ENCODE peak calls at places on chromosomes 1 and 21, in eight cellular contexts. T, Z, V, W, Y, L, N and P are unnamed samples.

GRCh38 chr1:68322837-68323687 is 90.7 kb upstream of the WLS start:
- DNase-seq in T (no peak), Z (no peak), V (no peak), W (no peak), Y (peak; percentile 69), L (no peak), N (peak; percentile 89), P (no peak)

GRCh38 chr1:8540266-8540926 is 222.5 kb downstream of the SLC45A1 start:
- DNase-seq in T (no peak), Z (no peak), V (no peak), W (no peak), Y (peak; percentile 77), L (no peak), N (no peak), P (no peak)

GRCh38 chr1:212520299-212520698 is 87.6 kb downstream of the NENF start:
- DNase-seq in T (no peak), Z (no peak), V (no peak), W (no peak), Y (no peak), L (no peak), N (no peak), P (no peak)

GRCh38 chr1:27968692-27969091 is 8.9 kb downstream of the XKR8 start:
- DNase-seq in T (no peak), Z (peak; percentile 81), V (no peak), W (no peak), Y (peak; percentile 95), L (no peak), N (peak; percentile 75), P (no peak)

GRCh38 chr1:109768700-109769325 is 5.1 kb upstream of the EPS8L3 start:
- DNase-seq in T (no peak), Z (no peak), V (peak; percentile 7), W (no peak), Y (no peak), L (no peak), N (no peak), P (no peak)

GRCh38 chr21:39020751-39021474 is 162.3 kb downstream of the PSMG1 start:
- DNase-seq in T (no peak), Z (no peak), V (peak; percentile 36), W (no peak), Y (peak; percentile 89), L (no peak), N (no peak), P (no peak)

GRCh38 chr1:164320780-164321683 is 238.0 kb upstream of the PBX1 start:
- DNase-seq in T (no peak), Z (no peak), V (peak; percentile 25), W (no peak), Y (peak; percentile 7), L (no peak), N (no peak), P (no peak)

GRCh38 chr1:117365350-117366280 is 1.6 kb upstream of the MAN1A2 start:
- DNase-seq in T (no peak), Z (no peak), V (no peak), W (no peak), Y (peak; percentile 54), L (no peak), N (no peak), P (no peak)

GRCh38 chr1:224884428-224884827 is 45.0 kb upstream of the DNAH14 start:
- DNase-seq in T (no peak), Z (no peak), V (no peak), W (no peak), Y (peak; percentile 19), L (no peak), N (no peak), P (no peak)

GRCh38 chr21:45405271-45405818 is 380 bp downstream of the COL18A1 start:
- DNase-seq in T (no peak), Z (no peak), V (peak; percentile 73), W (no peak), Y (peak; percentile 64), L (no peak), N (no peak), P (no peak)

GRCh38 chr1:15465674-15466073 is 9.1 kb downstream of the CELA2A start:
- DNase-seq in T (no peak), Z (no peak), V (no peak), W (no peak), Y (no peak), L (no peak), N (no peak), P (no peak)

GRCh38 chr1:38028671-38029070 is 16.1 kb downstream of the UTP11 start:
- DNase-seq in T (no peak), Z (no peak), V (no peak), W (no peak), Y (no peak), L (no peak), N (no peak), P (no peak)

GRCh38 chr21:46095814-46096595 is 1.9 kb upstream of the COL6A2 start:
- DNase-seq in T (no peak), Z (no peak), V (no peak), W (no peak), Y (no peak), L (no peak), N (no peak), P (no peak)

GRCh38 chr1:220999872-221000863 is 120.9 kb downstream of the HLX start:
- DNase-seq in T (no peak), Z (no peak), V (no peak), W (no peak), Y (no peak), L (no peak), N (no peak), P (no peak)

GRCh38 chr1:236502972-236503639 is 20.7 kb upstream of the LGALS8 start:
- DNase-seq in T (no peak), Z (peak; percentile 76), V (peak; percentile 38), W (peak; percentile 52), Y (peak; percentile 84), L (no peak), N (peak; percentile 36), P (no peak)

GRCh38 chr1:40693425-40693824 is 1.9 kb downstream of the NFYC start:
- DNase-seq in T (no peak), Z (no peak), V (no peak), W (no peak), Y (no peak), L (no peak), N (no peak), P (no peak)

GRCh38 chr1:106181866-106182265 is 874.6 kb upstream of the PRMT6 start:
- DNase-seq in T (no peak), Z (no peak), V (no peak), W (no peak), Y (no peak), L (no peak), N (no peak), P (no peak)

GRCh38 chr1:92910081-92910480 is 51.2 kb downstream of the DIPK1A start:
- DNase-seq in T (no peak), Z (no peak), V (no peak), W (no peak), Y (no peak), L (no peak), N (no peak), P (no peak)

GRCh38 chr1:44505210-44505993 is 100.3 kb downstream of the RNF220 start:
- DNase-seq in T (no peak), Z (no peak), V (peak; percentile 40), W (no peak), Y (peak; percentile 5), L (no peak), N (no peak), P (no peak)

GRCh38 chr1:48341221-48341620 is 118.7 kb downstream of the SLC5A9 start:
- DNase-seq in T (no peak), Z (no peak), V (no peak), W (no peak), Y (peak; percentile 13), L (no peak), N (no peak), P (no peak)

GRCh38 chr1:24337455-24337854 is 18.3 kb downstream of the GRHL3 start:
- DNase-seq in T (no peak), Z (no peak), V (no peak), W (no peak), Y (no peak), L (no peak), N (no peak), P (no peak)

GRCh38 chr1:203593723-203594122 is 32.9 kb upstream of the ATP2B4 start:
- DNase-seq in T (peak; percentile 45), Z (no peak), V (no peak), W (no peak), Y (no peak), L (no peak), N (peak; percentile 23), P (peak; percentile 45)

GRCh38 chr1:96703186-96703585 is 18.4 kb upstream of the PTBP2 start:
- DNase-seq in T (no peak), Z (no peak), V (no peak), W (no peak), Y (no peak), L (no peak), N (no peak), P (no peak)

GRCh38 chr1:87759420-87759819 is 430.7 kb downstream of the LMO4 start:
- DNase-seq in T (no peak), Z (no peak), V (no peak), W (no peak), Y (no peak), L (no peak), N (no peak), P (no peak)

GRCh38 chr1:93619507-93620168 is 62.0 kb downstream of the BCAR3 start:
- DNase-seq in T (no peak), Z (no peak), V (no peak), W (no peak), Y (no peak), L (peak; percentile 34), N (no peak), P (no peak)

GRCh38 chr1:52368383-52369172 is 2.6 kb upstream of the CC2D1B start:
- DNase-seq in T (peak; percentile 47), Z (no peak), V (peak; percentile 31), W (no peak), Y (peak; percentile 49), L (peak; percentile 6), N (peak; percentile 48), P (peak; percentile 24)

GRCh38 chr1:244322791-244323521 is 128.8 kb downstream of the ADSS2 start:
- DNase-seq in T (no peak), Z (peak; percentile 93), V (no peak), W (peak; percentile 86), Y (peak; percentile 97), L (no peak), N (peak; percentile 85), P (peak; percentile 17)

GRCh38 chr1:71656902-71657301 is 576.1 kb upstream of the ZRANB2 start:
- DNase-seq in T (no peak), Z (no peak), V (no peak), W (no peak), Y (peak; percentile 50), L (no peak), N (no peak), P (no peak)

GRCh38 chr1:21508580-21509350 is 458 bp upstream of the ALPL start:
- DNase-seq in T (peak; percentile 37), Z (no peak), V (peak; percentile 76), W (no peak), Y (peak; percentile 59), L (no peak), N (no peak), P (peak; percentile 7)